ENCODE peak calls at places on chromosome 10, in ten cellular contexts. One of them, this sample, is unnamed.

GRCh38 chr10:58672855-58673254 is 160.2 kb downstream of the BICC1 start:
- DNase-seq in HCT116: no peak
- DNase-seq in PC-3: peak; percentile 26
- DNase-seq in IMR-90: peak; percentile 66
- DNase-seq in neural progenitor cell: no peak
- DNase-seq in K562: no peak
- DNase-seq in keratinocyte: no peak
- DNase-seq in endothelial cell of umbilical vein: no peak
- DNase-seq in fibroblast of lung: no peak
- DNase-seq in colonic mucosa: no peak
- DNase-seq in this sample: no peak

GRCh38 chr10:76115471-76116155 is 684.2 kb downstream of the LRMDA start:
- DNase-seq in K562: no peak
- DNase-seq in endothelial cell of umbilical vein: no peak
- DNase-seq in PC-3: peak; percentile 69
- DNase-seq in IMR-90: no peak
- DNase-seq in colonic mucosa: no peak
- DNase-seq in keratinocyte: peak; percentile 63
- DNase-seq in neural progenitor cell: no peak
- DNase-seq in fibroblast of lung: peak; percentile 34
- DNase-seq in HCT116: no peak
- DNase-seq in this sample: no peak

GRCh38 chr10:1119027-1119426 is 62.8 kb downstream of the WDR37 start:
- DNase-seq in colonic mucosa: no peak
- DNase-seq in PC-3: no peak
- DNase-seq in fibroblast of lung: no peak
- DNase-seq in keratinocyte: no peak
- DNase-seq in HCT116: no peak
- DNase-seq in endothelial cell of umbilical vein: no peak
- DNase-seq in IMR-90: no peak
- DNase-seq in neural progenitor cell: no peak
- DNase-seq in K562: no peak
- DNase-seq in this sample: no peak

GRCh38 chr10:122861724-122862161 is 16.1 kb upstream of the CUZD1 start:
- DNase-seq in keratinocyte: no peak
- DNase-seq in K562: no peak
- DNase-seq in endothelial cell of umbilical vein: peak; percentile 78
- DNase-seq in neural progenitor cell: no peak
- DNase-seq in IMR-90: peak; percentile 77
- DNase-seq in colonic mucosa: no peak
- DNase-seq in HCT116: no peak
- DNase-seq in PC-3: peak; percentile 62
- DNase-seq in fibroblast of lung: peak; percentile 68
- DNase-seq in this sample: no peak

GRCh38 chr10:89274928-89275327 is 23.4 kb upstream of the LIPA start:
- DNase-seq in colonic mucosa: no peak
- DNase-seq in HCT116: no peak
- DNase-seq in keratinocyte: no peak
- DNase-seq in PC-3: no peak
- DNase-seq in IMR-90: no peak
- DNase-seq in fibroblast of lung: peak; percentile 71
- DNase-seq in neural progenitor cell: no peak
- DNase-seq in endothelial cell of umbilical vein: no peak
- DNase-seq in K562: no peak
- DNase-seq in this sample: no peak

GRCh38 chr10:100612601-100613595 is 77.2 kb downstream of the HIF1AN start:
- DNase-seq in HCT116: no peak
- DNase-seq in keratinocyte: no peak
- DNase-seq in colonic mucosa: no peak
- DNase-seq in IMR-90: no peak
- DNase-seq in PC-3: no peak
- DNase-seq in fibroblast of lung: no peak
- DNase-seq in endothelial cell of umbilical vein: no peak
- DNase-seq in neural progenitor cell: no peak
- DNase-seq in K562: no peak
- DNase-seq in this sample: no peak

GRCh38 chr10:86402283-86402931 is 35.8 kb upstream of the GRID1 start:
- DNase-seq in IMR-90: peak; percentile 15
- DNase-seq in endothelial cell of umbilical vein: no peak
- DNase-seq in PC-3: no peak
- DNase-seq in K562: no peak
- DNase-seq in neural progenitor cell: peak; percentile 14
- DNase-seq in colonic mucosa: no peak
- DNase-seq in HCT116: no peak
- DNase-seq in keratinocyte: no peak
- DNase-seq in fibroblast of lung: peak; percentile 65
- DNase-seq in this sample: peak; percentile 66

GRCh38 chr10:120456626-120457430 is at the start of gene PLPP4:
- DNase-seq in keratinocyte: no peak
- DNase-seq in K562: peak; percentile 27
- DNase-seq in colonic mucosa: no peak
- DNase-seq in PC-3: peak; percentile 53
- DNase-seq in endothelial cell of umbilical vein: peak; percentile 72
- DNase-seq in IMR-90: no peak
- DNase-seq in neural progenitor cell: peak; percentile 78
- DNase-seq in fibroblast of lung: peak; percentile 58
- DNase-seq in HCT116: no peak
- DNase-seq in this sample: peak; percentile 81

GRCh38 chr10:11058965-11059364 is 41.3 kb downstream of the CELF2 start:
- DNase-seq in endothelial cell of umbilical vein: no peak
- DNase-seq in neural progenitor cell: no peak
- DNase-seq in keratinocyte: no peak
- DNase-seq in HCT116: no peak
- DNase-seq in K562: no peak
- DNase-seq in PC-3: no peak
- DNase-seq in fibroblast of lung: peak; percentile 42
- DNase-seq in IMR-90: peak; percentile 75
- DNase-seq in colonic mucosa: no peak
- DNase-seq in this sample: no peak

GRCh38 chr10:86079088-86079487 is 287.5 kb downstream of the GRID1 start:
- DNase-seq in HCT116: peak; percentile 66
- DNase-seq in IMR-90: no peak
- DNase-seq in keratinocyte: no peak
- DNase-seq in K562: peak; percentile 68
- DNase-seq in PC-3: peak; percentile 1
- DNase-seq in neural progenitor cell: no peak
- DNase-seq in endothelial cell of umbilical vein: no peak
- DNase-seq in fibroblast of lung: peak; percentile 39
- DNase-seq in colonic mucosa: no peak
- DNase-seq in this sample: peak; percentile 88

GRCh38 chr10:110077436-110078120 is 69.8 kb downstream of the ADD3 start:
- DNase-seq in IMR-90: no peak
- DNase-seq in PC-3: no peak
- DNase-seq in fibroblast of lung: peak; percentile 27
- DNase-seq in keratinocyte: no peak
- DNase-seq in colonic mucosa: no peak
- DNase-seq in endothelial cell of umbilical vein: no peak
- DNase-seq in neural progenitor cell: no peak
- DNase-seq in HCT116: no peak
- DNase-seq in K562: no peak
- DNase-seq in this sample: no peak

GRCh38 chr10:128922172-128922571 is 544.9 kb upstream of the MGMT start:
- DNase-seq in keratinocyte: no peak
- DNase-seq in HCT116: no peak
- DNase-seq in PC-3: no peak
- DNase-seq in fibroblast of lung: no peak
- DNase-seq in K562: no peak
- DNase-seq in IMR-90: no peak
- DNase-seq in neural progenitor cell: no peak
- DNase-seq in endothelial cell of umbilical vein: no peak
- DNase-seq in colonic mucosa: peak; percentile 21
- DNase-seq in this sample: no peak

GRCh38 chr10:27822286-27822685 is 76.7 kb upstream of the MKX start:
- DNase-seq in keratinocyte: no peak
- DNase-seq in PC-3: no peak
- DNase-seq in neural progenitor cell: no peak
- DNase-seq in IMR-90: peak; percentile 58
- DNase-seq in endothelial cell of umbilical vein: no peak
- DNase-seq in fibroblast of lung: peak; percentile 74
- DNase-seq in colonic mucosa: no peak
- DNase-seq in K562: no peak
- DNase-seq in HCT116: no peak
- DNase-seq in this sample: no peak

GRCh38 chr10:103854687-103855423 is 521 bp downstream of the SH3PXD2A start:
- DNase-seq in fibroblast of lung: peak; percentile 41
- DNase-seq in K562: no peak
- DNase-seq in IMR-90: peak; percentile 24
- DNase-seq in PC-3: no peak
- DNase-seq in endothelial cell of umbilical vein: peak; percentile 27
- DNase-seq in neural progenitor cell: peak; percentile 63
- DNase-seq in colonic mucosa: peak; percentile 67
- DNase-seq in keratinocyte: no peak
- DNase-seq in HCT116: no peak
- DNase-seq in this sample: peak; percentile 76

GRCh38 chr10:102626026-102626686 is 18.1 kb upstream of the TRIM8 start:
- DNase-seq in HCT116: no peak
- DNase-seq in PC-3: no peak
- DNase-seq in colonic mucosa: no peak
- DNase-seq in neural progenitor cell: no peak
- DNase-seq in K562: no peak
- DNase-seq in fibroblast of lung: no peak
- DNase-seq in endothelial cell of umbilical vein: no peak
- DNase-seq in keratinocyte: no peak
- DNase-seq in IMR-90: no peak
- DNase-seq in this sample: peak; percentile 58

GRCh38 chr10:77490915-77491314 is 146.7 kb downstream of the KCNMA1 start:
- DNase-seq in IMR-90: peak; percentile 36
- DNase-seq in colonic mucosa: no peak
- DNase-seq in PC-3: no peak
- DNase-seq in fibroblast of lung: peak; percentile 66
- DNase-seq in K562: no peak
- DNase-seq in keratinocyte: no peak
- DNase-seq in HCT116: no peak
- DNase-seq in endothelial cell of umbilical vein: peak; percentile 6
- DNase-seq in neural progenitor cell: no peak
- DNase-seq in this sample: no peak

GRCh38 chr10:78339251-78339650 is 305.6 kb downstream of the RPS24 start:
- DNase-seq in keratinocyte: no peak
- DNase-seq in neural progenitor cell: no peak
- DNase-seq in endothelial cell of umbilical vein: no peak
- DNase-seq in K562: no peak
- DNase-seq in fibroblast of lung: no peak
- DNase-seq in IMR-90: no peak
- DNase-seq in HCT116: no peak
- DNase-seq in colonic mucosa: peak; percentile 2
- DNase-seq in PC-3: no peak
- DNase-seq in this sample: peak; percentile 31

GRCh38 chr10:33248638-33249037 is 85.8 kb downstream of the NRP1 start:
- DNase-seq in fibroblast of lung: peak; percentile 96
- DNase-seq in endothelial cell of umbilical vein: peak; percentile 87
- DNase-seq in K562: no peak
- DNase-seq in IMR-90: peak; percentile 95
- DNase-seq in neural progenitor cell: no peak
- DNase-seq in PC-3: peak; percentile 100
- DNase-seq in keratinocyte: no peak
- DNase-seq in colonic mucosa: no peak
- DNase-seq in HCT116: no peak
- DNase-seq in this sample: no peak

DNA sequence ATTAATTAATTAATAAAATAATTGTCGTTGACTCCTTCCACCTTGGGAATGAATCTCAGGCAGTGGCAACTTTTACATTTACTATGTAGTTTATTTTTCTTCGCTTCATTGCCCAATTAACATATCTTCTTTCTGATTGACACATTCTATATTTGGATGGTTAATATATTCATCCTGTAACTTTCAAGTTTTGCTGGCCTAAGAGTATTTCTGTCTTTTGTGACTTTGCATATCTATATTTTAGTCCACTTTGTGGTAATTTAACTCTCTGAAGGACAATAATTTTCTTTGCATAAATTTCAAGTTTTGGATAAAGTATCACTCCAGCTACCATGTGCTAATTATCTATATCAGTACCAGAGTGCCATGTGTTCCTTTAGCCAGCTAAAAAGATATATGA is 151.5 kb upstream of the KAT6B start:
- DNase-seq in IMR-90: no peak
- DNase-seq in PC-3: no peak
- DNase-seq in endothelial cell of umbilical vein: no peak
- DNase-seq in neural progenitor cell: no peak
- DNase-seq in K562: no peak
- DNase-seq in fibroblast of lung: no peak
- DNase-seq in HCT116: no peak
- DNase-seq in colonic mucosa: no peak
- DNase-seq in keratinocyte: no peak
- DNase-seq in this sample: no peak
- H3K9ac ChIP-seq in IMR-90: no peak overlapping the region
- H3K9ac ChIP-seq in PC-3: no peak overlapping the region
- H3K9ac ChIP-seq in endothelial cell of umbilical vein: no peak overlapping the region
- H3K9ac ChIP-seq in neural progenitor cell: no peak overlapping the region
- H3K9ac ChIP-seq in K562: no peak overlapping the region
- H3K9ac ChIP-seq in fibroblast of lung: no peak overlapping the region
- H3K9ac ChIP-seq in HCT116: no peak overlapping the region
- H3K9ac ChIP-seq in colonic mucosa: no peak overlapping the region
- H3K9ac ChIP-seq in keratinocyte: no peak overlapping the region
- H3K9ac ChIP-seq in this sample: no peak overlapping the region

DNA sequence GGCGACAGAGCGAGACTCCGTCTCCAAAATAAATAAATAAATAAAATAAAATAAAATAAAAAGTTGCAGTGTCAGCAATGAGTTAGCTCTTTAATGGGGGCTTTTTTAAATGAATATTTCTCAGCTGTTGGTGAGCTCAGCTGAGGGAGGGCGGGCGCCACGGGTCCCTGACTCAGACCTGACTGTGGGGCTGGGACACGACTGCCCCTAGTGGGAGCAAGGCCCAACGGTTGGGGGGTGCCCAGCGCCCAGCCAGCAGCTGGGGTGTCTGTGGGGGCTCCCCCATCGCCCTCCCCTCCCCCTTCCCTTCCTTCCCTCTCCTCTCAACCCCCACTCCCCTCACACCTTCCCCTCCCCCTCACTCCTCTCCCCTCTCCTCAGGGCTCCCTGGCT is 46.6 kb downstream of the PWWP2B start:
- DNase-seq in K562: peak; percentile 55
- DNase-seq in PC-3: peak; percentile 48
- DNase-seq in HCT116: no peak
- DNase-seq in keratinocyte: no peak
- DNase-seq in IMR-90: peak; percentile 46
- DNase-seq in endothelial cell of umbilical vein: no peak
- DNase-seq in neural progenitor cell: no peak
- DNase-seq in colonic mucosa: no peak
- DNase-seq in fibroblast of lung: peak; percentile 32
- DNase-seq in this sample: no peak
- TF ChIP-seq CTCF in K562: peak; percentile 54
- TF ChIP-seq CTCF in PC-3: peak; percentile 54
- TF ChIP-seq CTCF in HCT116: peak; percentile 46
- TF ChIP-seq CTCF in keratinocyte: peak; percentile 48
- TF ChIP-seq CTCF in IMR-90: peak; percentile 57
- TF ChIP-seq CTCF in endothelial cell of umbilical vein: no peak
- TF ChIP-seq CTCF in neural progenitor cell: no peak
- TF ChIP-seq CTCF in colonic mucosa: peak; percentile 39
- TF ChIP-seq CTCF in fibroblast of lung: peak; percentile 57
- TF ChIP-seq CTCF in this sample: no peak

GRCh38 chr10:95282115-95282514 is 8.7 kb downstream of the PDLIM1 start:
- DNase-seq in endothelial cell of umbilical vein: no peak
- DNase-seq in IMR-90: peak; percentile 31
- DNase-seq in neural progenitor cell: no peak
- DNase-seq in PC-3: no peak
- DNase-seq in K562: no peak
- DNase-seq in fibroblast of lung: no peak
- DNase-seq in HCT116: no peak
- DNase-seq in colonic mucosa: no peak
- DNase-seq in keratinocyte: no peak
- DNase-seq in this sample: no peak
- H3K4me1 ChIP-seq in endothelial cell of umbilical vein: peaks cover 6% of the 10 kb centered on the region
- H3K4me1 ChIP-seq in IMR-90: peaks cover 25% of the 10 kb centered on the region
- H3K4me1 ChIP-seq in neural progenitor cell: peaks cover 4% of the 10 kb centered on the region
- H3K4me1 ChIP-seq in PC-3: peaks cover 26% of the 10 kb centered on the region
- H3K4me1 ChIP-seq in K562: peaks cover 28% of the 10 kb centered on the region
- H3K4me1 ChIP-seq in fibroblast of lung: peaks cover 20% of the 10 kb centered on the region
- H3K4me1 ChIP-seq in HCT116: no peaks in the 10 kb centered on the region
- H3K4me1 ChIP-seq in colonic mucosa: peaks cover 35% of the 10 kb centered on the region
- H3K4me1 ChIP-seq in keratinocyte: peaks cover 63% of the 10 kb centered on the region
- H3K4me1 ChIP-seq in this sample: peaks cover 25% of the 10 kb centered on the region

GRCh38 chr10:4229106-4229505 is 444.1 kb upstream of the KLF6 start:
- DNase-seq in endothelial cell of umbilical vein: no peak
- DNase-seq in K562: no peak
- DNase-seq in keratinocyte: no peak
- DNase-seq in colonic mucosa: no peak
- DNase-seq in HCT116: no peak
- DNase-seq in PC-3: no peak
- DNase-seq in neural progenitor cell: no peak
- DNase-seq in IMR-90: no peak
- DNase-seq in fibroblast of lung: peak; percentile 59
- DNase-seq in this sample: no peak
- H3K9ac ChIP-seq in endothelial cell of umbilical vein: no peak overlapping the region
- H3K9ac ChIP-seq in K562: no peak overlapping the region
- H3K9ac ChIP-seq in keratinocyte: no peak overlapping the region
- H3K9ac ChIP-seq in colonic mucosa: no peak overlapping the region
- H3K9ac ChIP-seq in HCT116: no peak overlapping the region
- H3K9ac ChIP-seq in PC-3: no peak overlapping the region
- H3K9ac ChIP-seq in neural progenitor cell: no peak overlapping the region
- H3K9ac ChIP-seq in IMR-90: no peak overlapping the region
- H3K9ac ChIP-seq in fibroblast of lung: no peak overlapping the region
- H3K9ac ChIP-seq in this sample: no peak overlapping the region